ENCODE peak calls at places on chromosomes 2 and 18, in six cellular contexts. One of them, this sample, is unnamed.
A peak's percentile ranks its signal among the peaks of the same experiment; 100 is the strongest.

GRCh38 chr2:126950499-126950898 is 51.8 kb downstream of the TEX51 start:
- DNase-seq in tibial artery: no peak
- DNase-seq in GM06990: no peak
- DNase-seq in NCI-H1092: no peak
- DNase-seq in germinal center: no peak
- DNase-seq in Right ventricle myocardium superior: no peak
- DNase-seq in this sample: no peak

GRCh38 chr2:127150996-127151395 is 44.0 kb upstream of the BIN1 start:
- DNase-seq in tibial artery: no peak
- DNase-seq in GM06990: no peak
- DNase-seq in NCI-H1092: no peak
- DNase-seq in germinal center: no peak
- DNase-seq in Right ventricle myocardium superior: no peak
- DNase-seq in this sample: no peak

GRCh38 chr2:194253528-194254259 is 1403.3 kb upstream of the SLC39A10 start:
- DNase-seq in tibial artery: no peak
- DNase-seq in GM06990: peak; percentile 6
- DNase-seq in NCI-H1092: no peak
- DNase-seq in germinal center: no peak
- DNase-seq in Right ventricle myocardium superior: no peak
- DNase-seq in this sample: no peak

GRCh38 chr2:205769879-205770278 is 87.6 kb downstream of the NRP2 start:
- DNase-seq in tibial artery: no peak
- DNase-seq in GM06990: no peak
- DNase-seq in NCI-H1092: no peak
- DNase-seq in germinal center: no peak
- DNase-seq in Right ventricle myocardium superior: no peak
- DNase-seq in this sample: no peak

GRCh38 chr18:64742898-64743297 is 594.0 kb upstream of the LINC00305 start:
- DNase-seq in tibial artery: no peak
- DNase-seq in GM06990: no peak
- DNase-seq in NCI-H1092: no peak
- DNase-seq in germinal center: no peak
- DNase-seq in Right ventricle myocardium superior: no peak
- DNase-seq in this sample: no peak

GRCh38 chr2:6074303-6074702 is 382.1 kb downstream of the SOX11 start:
- DNase-seq in tibial artery: no peak
- DNase-seq in GM06990: no peak
- DNase-seq in NCI-H1092: no peak
- DNase-seq in germinal center: no peak
- DNase-seq in Right ventricle myocardium superior: no peak
- DNase-seq in this sample: no peak

GRCh38 chr18:48930926-48931325 is 19.8 kb downstream of the SMAD7 start:
- DNase-seq in tibial artery: peak; percentile 14
- DNase-seq in GM06990: no peak
- DNase-seq in NCI-H1092: no peak
- DNase-seq in germinal center: no peak
- DNase-seq in Right ventricle myocardium superior: no peak
- DNase-seq in this sample: no peak

GRCh38 chr2:134253804-134254203 is at the start of gene MGAT5:
- DNase-seq in tibial artery: no peak
- DNase-seq in GM06990: no peak
- DNase-seq in NCI-H1092: peak; percentile 86
- DNase-seq in germinal center: peak; percentile 48
- DNase-seq in Right ventricle myocardium superior: no peak
- DNase-seq in this sample: no peak

GRCh38 chr2:120745420-120746178 is 9.9 kb downstream of the GLI2 start:
- DNase-seq in tibial artery: no peak
- DNase-seq in GM06990: no peak
- DNase-seq in NCI-H1092: no peak
- DNase-seq in germinal center: no peak
- DNase-seq in Right ventricle myocardium superior: no peak
- DNase-seq in this sample: no peak

GRCh38 chr2:50611261-50612020 is 420.5 kb downstream of the NRXN1 start:
- DNase-seq in tibial artery: no peak
- DNase-seq in GM06990: no peak
- DNase-seq in NCI-H1092: peak; percentile 36
- DNase-seq in germinal center: no peak
- DNase-seq in Right ventricle myocardium superior: no peak
- DNase-seq in this sample: no peak

This sample was measured in SJSA1.